ENCODE peak calls at places on chromosomes 3 and 15, in seven cellular contexts. W is fibroblast of lung, M is GM23248, Z is H1, D is HepG2, F is HCT116, E is DND-41. S is an unnamed sample.

GRCh38 chr15:37921527-37922385 is 12.7 kb upstream of the TMCO5A start:
- DNase-seq in W (no peak), E (no peak), D (no peak), M (no peak), F (no peak), Z (no peak), S (peak)

GRCh38 chr15:65666257-65666656 is 44.5 kb downstream of the SLC24A1 start:
- DNase-seq in E (no peak), D (no peak), Z (no peak), W (peak), M (peak), F (no peak), S (no peak)

GRCh38 chr3:105538483-105538882 is 171.8 kb downstream of the ALCAM start:
- DNase-seq in Z (no peak), W (no peak), D (no peak), F (no peak), E (no peak), M (no peak), S (no peak)

GRCh38 chr3:158725348-158725966 is 6.8 kb downstream of the RARRES1 start:
- DNase-seq in W (peak), D (peak), E (no peak), F (no peak), Z (no peak), M (peak), S (peak)

GRCh38 chr3:71070497-71071465 is 512.7 kb downstream of the FOXP1 start:
- DNase-seq in W (no peak), E (no peak), D (no peak), Z (no peak), F (no peak), M (no peak), S (no peak)

GRCh38 chr15:40793216-40793989 is 13.5 kb upstream of the ZFYVE19 start:
- DNase-seq in D (peak), E (no peak), W (peak), M (peak), F (peak), Z (no peak), S (no peak)

GRCh38 chr3:187996609-187997008 is 157.3 kb upstream of the LPP start:
- DNase-seq in Z (no peak), W (no peak), E (no peak), D (no peak), F (no peak), M (no peak), S (no peak)

GRCh38 chr3:180433172-180433571 is 168.8 kb upstream of the TTC14 start:
- DNase-seq in E (no peak), Z (no peak), M (peak), F (no peak), W (no peak), D (no peak), S (no peak)

GRCh38 chr3:127254730-127255129 is 33.1 kb downstream of the PRR20G start:
- DNase-seq in M (peak), W (no peak), D (peak), Z (no peak), E (no peak), F (peak), S (peak)

GRCh38 chr15:90336705-90337141 is 15.4 kb upstream of the ZNF774 start:
- DNase-seq in E (peak), W (peak), F (no peak), M (peak), D (no peak), Z (no peak), S (peak)

GRCh38 chr3:11803977-11804903 is 42.4 kb downstream of the TAMM41 start:
- DNase-seq in Z (no peak), M (peak), W (peak), D (peak), E (peak), F (peak), S (peak)

GRCh38 chr3:39154323-39155021 is 1.1 kb upstream of the CSRNP1 start:
- DNase-seq in D (peak), F (peak), Z (peak), E (no peak), M (peak), W (no peak), S (no peak)

GRCh38 chr3:65758438-65758837 is 280.3 kb downstream of the MAGI1 start:
- DNase-seq in W (no peak), Z (no peak), F (no peak), M (no peak), D (no peak), E (no peak), S (no peak)

GRCh38 chr3:39668420-39668819 is 141.0 kb upstream of the MYRIP start:
- DNase-seq in M (peak), E (peak), D (peak), W (peak), Z (no peak), F (peak), S (peak)

GRCh38 chr3:133468251-133468721 is 68.4 kb downstream of the BFSP2 start:
- DNase-seq in E (no peak), F (no peak), Z (no peak), M (peak), D (no peak), W (no peak), S (no peak)

GRCh38 chr3:67783281-67784250 is 129.2 kb upstream of the SUCLG2 start:
- DNase-seq in M (peak), D (no peak), W (peak), E (no peak), Z (no peak), F (no peak), S (no peak)

GRCh38 chr15:90001062-90001682 is at the start of gene ZNF710:
- DNase-seq in M (peak), Z (peak), D (no peak), F (no peak), E (peak), W (peak), S (no peak)

GRCh38 chr15:90013503-90013937 is 12.4 kb downstream of the ZNF710 start:
- DNase-seq in W (no peak), F (no peak), D (no peak), M (no peak), E (peak), Z (no peak), S (no peak)

GRCh38 chr3:27483117-27484001 is 825 bp downstream of the SLC4A7 start:
- DNase-seq in M (peak), W (peak), D (peak), Z (peak), E (peak), F (no peak), S (no peak)

GRCh38 chr3:135007622-135008021 is 212.6 kb downstream of the EPHB1 start:
- DNase-seq in D (no peak), W (no peak), M (peak), Z (no peak), F (no peak), E (no peak), S (no peak)

GRCh38 chr15:86572368-86572841 is 492.7 kb downstream of the AGBL1 start:
- DNase-seq in W (no peak), E (no peak), Z (no peak), F (no peak), M (no peak), D (no peak), S (no peak)

GRCh38 chr3:5194801-5195509 is 7.4 kb downstream of the EDEM1 start:
- DNase-seq in W (peak), D (peak), E (peak), F (peak), M (peak), Z (no peak), S (peak)

GRCh38 chr3:5197470-5198312 is 10.2 kb downstream of the EDEM1 start:
- DNase-seq in D (no peak), M (peak), W (peak), E (peak), F (no peak), Z (no peak), S (peak)

GRCh38 chr3:5194341-5194740 is 6.8 kb downstream of the EDEM1 start:
- DNase-seq in F (no peak), E (no peak), D (no peak), Z (no peak), M (no peak), W (no peak), S (no peak)

GRCh38 chr3:5197022-5197421 is 9.5 kb downstream of the EDEM1 start:
- DNase-seq in F (no peak), W (peak), M (peak), E (no peak), D (no peak), Z (no peak), S (no peak)

DNA sequence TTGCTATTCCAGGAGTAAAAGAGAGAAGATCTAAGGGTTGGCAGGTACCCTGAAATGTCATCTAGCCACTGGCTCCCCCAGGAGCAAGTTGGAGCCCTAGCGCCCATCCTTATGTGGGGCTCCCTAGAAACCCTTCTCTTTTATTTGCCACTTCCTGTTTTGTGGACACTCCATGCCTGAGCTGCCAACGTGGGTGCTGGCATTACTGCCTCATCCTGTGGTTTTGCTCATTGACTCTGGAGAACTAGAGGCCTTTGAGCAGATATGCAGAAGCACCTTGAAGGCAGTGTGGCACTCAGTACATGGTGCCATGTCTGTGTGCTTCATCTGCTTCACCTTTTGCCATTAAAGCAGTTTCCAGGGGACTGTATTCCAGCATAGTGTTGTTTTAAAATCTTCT is 8.1 kb downstream of the EDEM1 start:
- DNase-seq in D (no peak), M (peak), Z (no peak), F (no peak), W (no peak), E (peak), S (no peak)
- H3K9ac ChIP-seq in D (no peak), M (no peak), Z (no peak), F (no peak), W (no peak), E (peak), S (peak)

GRCh38 chr3:76950590-76950989 is 89.3 kb upstream of the ROBO2 start:
- DNase-seq in Z (no peak), W (no peak), E (no peak), M (no peak), F (no peak), D (no peak), S (no peak)
- H3K4me2 ChIP-seq in Z (no peak), W (no peak), E (no peak), M (no peak), F (no peak), D (no peak), S (no peak)

DNA sequence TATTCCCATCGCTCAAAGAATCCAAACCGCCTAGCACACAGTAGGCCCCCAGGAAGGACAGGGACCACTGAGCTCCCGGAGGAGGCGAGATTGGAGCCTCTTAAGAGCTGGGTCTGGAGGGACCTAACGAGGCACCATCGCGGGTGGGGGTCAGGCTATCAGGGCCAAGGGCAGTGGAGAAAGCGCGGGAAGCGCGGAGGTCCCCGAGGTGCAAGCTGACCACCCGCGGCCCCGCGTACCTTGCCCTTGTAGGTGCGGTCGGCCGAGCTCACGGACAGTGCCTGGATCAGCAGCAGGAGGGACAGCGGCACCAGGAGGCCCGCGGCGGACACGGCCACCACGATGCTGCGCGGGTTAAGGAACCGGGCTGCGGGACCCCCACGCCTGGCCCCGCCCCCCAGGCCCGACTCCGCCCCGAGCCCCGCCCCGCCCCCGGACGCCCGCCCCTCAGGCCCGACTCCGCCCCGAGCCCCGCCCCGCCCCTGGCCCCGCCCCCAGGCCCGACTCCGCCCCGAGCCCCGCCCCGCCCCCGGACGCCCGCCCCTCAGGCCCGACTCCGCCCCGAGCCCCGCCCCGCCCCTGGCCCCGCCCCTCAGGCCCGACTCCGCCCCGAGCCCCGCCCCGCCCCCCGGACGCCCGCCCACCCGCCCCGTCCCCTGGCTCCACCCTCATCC is 3.9 kb downstream of the ZDHHC19 start:
- DNase-seq in M (no peak), W (no peak), E (no peak), D (no peak), F (no peak), Z (no peak), S (no peak)
- TF ChIP-seq EZH2 in M (no peak), W (no peak), E (no peak), D (no peak), F (no peak), Z (no peak), S (no peak)

GRCh38 chr3:142029052-142029642 is 120.2 kb downstream of the TFDP2 start:
- DNase-seq in E (no peak), M (no peak), D (no peak), W (no peak), F (no peak), Z (no peak), S (no peak)

GRCh38 chr3:142028174-142028833 is 121.0 kb downstream of the TFDP2 start:
- DNase-seq in W (peak), Z (no peak), E (peak), M (peak), F (peak), D (no peak), S (peak)

GRCh38 chr3:142027295-142027694 is 122.0 kb downstream of the TFDP2 start:
- DNase-seq in Z (no peak), M (peak), F (no peak), E (peak), D (no peak), W (peak), S (no peak)

GRCh38 chr3:142026333-142026732 is 123.0 kb downstream of the TFDP2 start:
- DNase-seq in E (no peak), F (no peak), D (no peak), Z (no peak), M (no peak), W (no peak), S (no peak)

GRCh38 chr3:142027713-142028112 is 121.6 kb downstream of the TFDP2 start:
- DNase-seq in E (peak), D (no peak), F (no peak), Z (no peak), W (peak), M (peak), S (no peak)
- H3K9ac ChIP-seq in E (peak), D (no peak), F (peak), Z (peak), W (peak), M (peak), S (peak)

GRCh38 chr15:63843901-63844317 is 10.2 kb upstream of the HERC1 start:
- DNase-seq in M (peak), F (no peak), E (no peak), W (no peak), Z (no peak), D (no peak), S (no peak)

GRCh38 chr15:63851431-63851830 is 17.7 kb upstream of the HERC1 start:
- DNase-seq in E (no peak), M (no peak), F (no peak), W (no peak), Z (no peak), D (no peak), S (no peak)

GRCh38 chr15:63846022-63846544 is 12.3 kb upstream of the HERC1 start:
- DNase-seq in M (no peak), W (no peak), F (no peak), D (no peak), Z (no peak), E (no peak), S (no peak)

GRCh38 chr15:63852407-63852806 is 18.7 kb upstream of the HERC1 start:
- DNase-seq in F (no peak), E (no peak), D (no peak), W (no peak), M (no peak), Z (no peak), S (no peak)

DNA sequence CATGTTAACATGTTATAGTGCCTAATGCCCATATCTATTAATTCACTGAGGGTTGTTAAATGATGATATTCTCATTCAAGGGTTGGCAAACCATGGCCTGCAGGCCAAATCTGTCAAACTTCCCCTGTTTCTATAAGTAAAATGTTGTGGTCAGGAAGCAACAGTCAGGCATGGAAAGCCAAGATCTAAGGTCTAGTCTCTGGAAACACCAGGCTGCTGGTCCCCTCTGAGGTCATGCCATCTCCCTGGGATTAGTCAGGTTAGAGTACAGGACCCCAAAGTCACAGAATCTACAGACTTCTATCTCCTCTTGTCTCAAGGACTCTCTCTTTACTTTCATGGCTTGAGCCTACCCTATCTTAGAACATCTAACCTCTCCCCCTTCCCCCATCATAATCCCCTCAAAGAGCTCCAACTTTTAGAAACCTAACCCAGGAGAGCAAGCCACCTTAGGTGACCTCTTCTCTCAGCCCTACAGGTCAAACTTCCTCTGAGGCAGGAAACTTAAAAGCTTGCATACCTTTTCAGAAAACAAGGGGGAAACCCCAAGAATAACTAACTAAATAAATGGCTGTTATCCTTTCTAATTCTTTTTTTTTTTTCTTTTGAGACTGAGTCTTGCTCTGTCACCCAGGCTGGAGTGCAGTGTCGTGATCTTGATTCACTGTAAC is 15.3 kb upstream of the HERC1 start:
- DNase-seq in D (no peak), Z (no peak), M (no peak), F (no peak), W (no peak), E (no peak), S (no peak)
- H3K4me2 ChIP-seq in D (no peak), Z (no peak), M (no peak), F (no peak), W (no peak), E (no peak), S (no peak)

DNA sequence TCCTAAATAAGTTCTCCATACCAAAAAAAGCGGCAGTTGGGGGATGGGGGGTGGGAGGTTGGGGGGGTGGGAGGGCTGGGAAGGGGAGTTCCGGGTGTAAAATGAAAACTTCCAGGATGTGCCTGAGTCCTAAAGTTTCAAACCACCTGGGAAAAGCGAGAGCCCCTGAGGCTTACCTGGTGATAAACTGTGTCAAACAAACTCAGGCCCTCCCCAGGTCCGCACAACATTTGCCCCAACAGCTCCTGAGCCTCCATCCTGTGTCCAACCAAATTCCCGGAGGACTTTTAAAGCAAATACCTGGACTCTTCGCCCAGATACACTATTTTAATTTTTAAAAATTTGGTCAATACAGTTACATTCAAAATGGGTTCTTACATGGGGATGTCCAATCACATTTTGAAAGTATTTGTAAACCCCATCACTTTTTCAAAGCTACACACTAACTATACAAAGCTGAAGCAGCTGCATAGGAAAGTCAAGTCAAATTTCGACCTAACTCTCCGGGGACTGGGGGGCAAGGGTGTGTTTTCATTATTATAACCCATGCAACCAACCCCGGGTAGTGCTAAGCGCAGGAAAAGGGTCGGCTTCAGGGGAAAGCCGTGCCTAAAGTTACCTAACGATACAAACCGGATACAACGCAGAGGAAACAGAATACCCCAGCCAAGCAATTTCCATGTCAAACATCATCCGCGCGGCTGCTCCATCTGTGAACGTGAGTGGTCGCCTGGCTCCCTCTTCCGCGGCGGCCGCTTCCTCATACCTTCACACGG is 680 bp upstream of the FOXB1 start:
- DNase-seq in E (peak), W (no peak), F (no peak), M (no peak), D (no peak), Z (no peak), S (no peak)
- TF ChIP-seq EZH2 in E (no peak), W (peak), F (no peak), M (no peak), D (no peak), Z (no peak), S (peak)

GRCh38 chr15:74227968-74228722 is 8.0 kb upstream of the CCDC33 start:
- DNase-seq in D (no peak), E (no peak), M (no peak), Z (no peak), F (no peak), W (peak), S (no peak)

GRCh38 chr15:74226761-74227540 is 9.2 kb upstream of the CCDC33 start:
- DNase-seq in W (no peak), Z (no peak), F (no peak), E (no peak), D (no peak), M (no peak), S (no peak)

GRCh38 chr15:74229686-74230085 is 6.4 kb upstream of the CCDC33 start:
- DNase-seq in E (no peak), D (no peak), M (no peak), W (no peak), F (no peak), Z (no peak), S (no peak)

GRCh38 chr15:74231475-74231874 is 4.7 kb upstream of the CCDC33 start:
- DNase-seq in W (no peak), M (no peak), E (no peak), F (no peak), Z (no peak), D (peak), S (no peak)

DNA sequence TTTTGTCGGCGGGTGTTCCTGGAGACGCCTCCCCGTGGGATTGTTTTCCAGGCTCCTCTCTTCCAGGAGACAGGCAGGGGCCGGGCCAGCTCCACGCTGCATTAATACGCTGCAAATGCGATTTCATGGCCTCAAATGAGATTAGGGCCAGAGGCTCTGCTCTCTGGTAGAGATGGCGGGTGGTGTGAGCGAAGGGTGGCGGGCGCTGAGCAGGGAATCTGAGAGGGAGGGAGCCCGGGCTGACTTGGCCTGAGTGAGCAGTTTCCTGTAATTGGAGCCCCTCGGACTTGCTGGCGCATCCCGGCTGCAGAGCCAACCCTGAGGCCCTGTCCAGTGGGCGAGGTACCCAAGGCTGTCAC is 7.4 kb upstream of the CCDC33 start:
- DNase-seq in D (no peak), E (no peak), W (peak), Z (no peak), F (no peak), M (no peak), S (no peak)
- H3K9ac ChIP-seq in D (no peak), E (no peak), W (no peak), Z (no peak), F (no peak), M (no peak), S (no peak)